ENCODE peak calls at places on chromosomes 5 and 9, in ten cellular contexts. C is colonic mucosa, D is sigmoid colon, T is heart right ventricle, I is HepG2, W is fibroblast of lung, N is aorta, V is Peyer's patch, Y is psoas muscle, H is thoracic aorta. L is an unnamed sample. For H3K9me3, the result is how much of the 10 kb centered on the place peaks cover.

GRCh38 chr5:133950821-133951612 is 17.4 kb downstream of the C5orf15 start:
- DNase-seq in T (no peak), Y (no peak), D (no peak), C (no peak), I (no peak), H (no peak), V (no peak), W (peak), N (no peak), L (no peak)

GRCh38 chr5:164893071-164893470 is 1387.7 kb downstream of the MAT2B start:
- DNase-seq in N (no peak), H (no peak), W (no peak), C (no peak), Y (no peak), D (no peak), T (no peak), V (no peak), I (no peak), L (no peak)

GRCh38 chr9:74753650-74754049 is 134.1 kb downstream of the TRPM6 start:
- DNase-seq in C (no peak), W (no peak), I (no peak), D (no peak), Y (no peak), N (no peak), V (no peak), H (no peak), T (no peak), L (no peak)

GRCh38 chr5:109164001-109164400 is 245.8 kb downstream of the PJA2 start:
- DNase-seq in H (no peak), D (no peak), T (no peak), Y (no peak), W (no peak), C (no peak), I (no peak), N (no peak), V (no peak), L (no peak)

GRCh38 chr9:4803670-4804530 is 11.2 kb downstream of the RCL1 start:
- DNase-seq in I (no peak), T (no peak), W (no peak), H (no peak), D (no peak), C (no peak), N (no peak), V (no peak), Y (no peak), L (no peak)

GRCh38 chr5:175718401-175719108 is 60.7 kb downstream of the HRH2 start:
- DNase-seq in I (no peak), D (peak), V (peak), C (peak), N (no peak), T (peak), H (no peak), W (no peak), Y (peak), L (no peak)

GRCh38 chr5:59790399-59791130 is 103.0 kb downstream of the PDE4D start:
- DNase-seq in H (no peak), C (no peak), W (no peak), D (peak), T (no peak), Y (no peak), N (no peak), I (no peak), V (no peak), L (no peak)

GRCh38 chr9:132243156-132244074 is 81.6 kb downstream of the NTNG2 start:
- DNase-seq in C (no peak), I (peak), N (no peak), Y (no peak), V (no peak), D (no peak), W (no peak), T (no peak), H (no peak), L (no peak)

GRCh38 chr9:136533775-136534157 is 12.1 kb downstream of the NOTCH1 start:
- DNase-seq in N (peak), T (no peak), Y (peak), I (no peak), C (peak), W (no peak), D (no peak), H (no peak), V (peak), L (no peak)

GRCh38 chr5:31916327-31916726 is 257.8 kb downstream of the GOLPH3 start:
- DNase-seq in C (no peak), V (no peak), I (no peak), Y (no peak), T (no peak), H (no peak), D (no peak), N (no peak), W (no peak), L (no peak)

GRCh38 chr5:83583859-83584258 is 112.3 kb downstream of the VCAN start:
- DNase-seq in V (no peak), W (peak), N (no peak), C (no peak), Y (no peak), H (no peak), D (no peak), T (no peak), I (no peak), L (no peak)

GRCh38 chr9:37011530-37011929 is 22.5 kb downstream of the PAX5 start:
- DNase-seq in W (no peak), N (no peak), V (no peak), C (no peak), D (no peak), T (no peak), H (no peak), Y (no peak), I (no peak), L (no peak)

GRCh38 chr5:169695025-169695625 is 58.0 kb downstream of the DOCK2 start:
- DNase-seq in N (no peak), T (no peak), D (no peak), Y (no peak), W (no peak), C (no peak), H (no peak), V (no peak), I (no peak), L (no peak)

GRCh38 chr9:22118810-22119479 is 109.8 kb upstream of the CDKN2B start:
- DNase-seq in C (no peak), T (no peak), I (no peak), W (no peak), D (no peak), Y (no peak), V (no peak), N (no peak), H (no peak), L (no peak)

GRCh38 chr5:142000709-142001484 is 11.9 kb downstream of the GNPDA1 start:
- DNase-seq in I (peak), Y (no peak), C (no peak), W (peak), N (no peak), T (no peak), D (no peak), H (no peak), V (no peak), L (no peak)

GRCh38 chr9:13513710-13514444 is 234.4 kb upstream of the MPDZ start:
- DNase-seq in C (no peak), V (no peak), W (peak), I (no peak), D (no peak), N (no peak), H (no peak), T (peak), Y (no peak), L (no peak)

GRCh38 chr9:126612329-126612812 is 1.4 kb upstream of the LMX1B start:
- DNase-seq in C (no peak), Y (no peak), N (no peak), H (no peak), I (no peak), D (peak), V (peak), T (no peak), W (no peak), L (no peak)

GRCh38 chr5:167720676-167721260 is 570.7 kb upstream of the WWC1 start:
- DNase-seq in V (no peak), T (no peak), Y (no peak), C (no peak), I (no peak), W (peak), N (no peak), D (no peak), H (no peak), L (no peak)

GRCh38 chr9:91761362-91761761 is 188.7 kb downstream of the ROR2 start:
- DNase-seq in T (no peak), W (no peak), D (no peak), Y (no peak), N (no peak), V (no peak), I (no peak), C (peak), H (no peak), L (no peak)

GRCh38 chr9:108622467-108622866 is 233.3 kb downstream of the ACTL7B start:
- DNase-seq in D (no peak), Y (no peak), W (peak), I (no peak), V (no peak), T (no peak), C (no peak), N (no peak), H (no peak), L (no peak)

GRCh38 chr5:81783401-81783800 is 32.5 kb upstream of the SSBP2 start:
- DNase-seq in I (no peak), W (no peak), V (no peak), Y (no peak), D (no peak), N (no peak), C (no peak), T (no peak), H (no peak), L (no peak)

GRCh38 chr5:11166906-11167305 is 405.9 kb upstream of the DAP start:
- DNase-seq in C (no peak), Y (no peak), D (no peak), W (no peak), H (no peak), V (no peak), N (no peak), T (no peak), I (no peak), L (no peak)

GRCh38 chr5:127988149-127988755 is 95.3 kb upstream of the SLC12A2 start:
- DNase-seq in Y (no peak), T (no peak), H (no peak), C (no peak), I (peak), V (no peak), N (no peak), W (peak), D (no peak), L (no peak)

GRCh38 chr9:99678550-99678949 is 143.1 kb upstream of the NR4A3 start:
- DNase-seq in V (no peak), W (no peak), D (no peak), H (no peak), T (no peak), N (no peak), I (no peak), Y (no peak), C (no peak), L (no peak)

DNA sequence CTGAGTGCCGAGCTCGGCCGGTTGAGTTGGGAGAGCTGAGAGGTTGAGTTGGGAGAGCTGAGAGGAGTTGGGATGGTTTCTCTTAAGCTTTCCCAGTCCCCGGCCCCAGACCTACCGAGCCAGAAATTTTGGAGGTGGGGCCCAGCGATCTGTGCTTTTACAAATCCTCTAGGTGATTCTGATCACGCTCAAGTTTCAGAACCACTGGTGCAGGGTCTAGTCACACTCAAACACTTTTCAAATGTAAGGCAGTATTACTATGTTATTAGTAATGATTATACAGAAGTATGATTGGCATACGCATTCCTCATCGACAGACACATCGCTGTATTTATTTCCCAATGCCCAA is 256 bp upstream of the CLINT1 start:
- DNase-seq in T (no peak), H (no peak), V (no peak), N (no peak), Y (no peak), D (no peak), I (no peak), C (no peak), W (no peak), L (no peak)
- H3K4me3 ChIP-seq in T (peak), H (peak), V (peak), N (peak), Y (peak), D (peak), I (peak), C (peak), W (peak), L (peak)

GRCh38 chr5:131846536-131846935 is 49.7 kb upstream of the FNIP1 start:
- DNase-seq in C (no peak), T (no peak), Y (no peak), N (no peak), W (no peak), I (no peak), H (no peak), D (no peak), V (no peak), L (no peak)
- H3K9me3 ChIP-seq in C (under half), T (under half), Y (under half), N (under half), W (under half), I (under half), H (under half), D (under half), V (under half), L (under half)

DNA sequence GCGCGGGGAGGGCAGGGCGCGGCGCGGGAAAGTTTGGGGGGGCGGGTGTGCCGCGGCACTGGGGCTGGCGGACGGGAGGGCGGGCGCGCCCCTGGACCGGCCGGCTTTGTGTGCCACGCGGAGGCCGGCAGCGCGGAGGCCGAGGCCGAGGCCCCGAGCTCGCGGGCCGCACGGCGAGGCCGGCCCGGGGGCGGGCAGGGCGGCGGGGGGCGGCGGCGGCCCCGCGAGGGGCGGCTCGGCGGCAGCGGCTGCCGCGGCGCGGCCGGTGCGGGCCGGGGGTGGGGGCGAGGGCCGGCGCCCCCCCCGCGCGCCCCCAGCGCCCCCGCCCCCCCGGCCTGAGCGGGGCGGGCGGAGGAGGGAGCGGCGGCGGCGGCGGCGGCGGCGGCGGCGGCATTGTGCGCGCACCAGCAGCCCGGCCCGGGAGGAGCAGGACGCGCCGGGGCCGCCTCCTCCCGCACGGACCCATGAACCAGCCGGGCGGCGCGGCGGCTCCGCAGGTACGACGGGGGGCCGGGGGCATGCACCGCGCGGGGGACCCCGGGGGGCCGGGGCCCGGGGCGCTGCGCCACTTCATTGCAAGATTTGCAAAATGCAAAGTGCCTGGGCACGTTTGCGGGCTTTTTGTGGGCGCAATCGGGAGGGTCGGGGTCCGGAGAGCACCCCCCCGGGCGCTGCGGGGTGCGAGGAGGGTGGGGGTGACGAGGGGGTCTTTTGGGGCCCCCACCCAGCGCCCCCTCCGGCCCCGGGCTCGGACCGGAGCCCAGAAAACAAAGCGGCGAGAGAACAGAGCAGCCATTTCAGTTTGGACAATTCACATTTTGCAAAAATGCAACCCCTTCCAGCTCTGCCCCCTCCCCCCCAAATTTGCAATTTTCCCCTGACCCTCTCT is at the start of gene ZNF618:
- DNase-seq in Y (peak), T (peak), I (no peak), C (no peak), D (no peak), W (peak), V (peak), H (no peak), N (peak), L (no peak)
- H3K4me3 ChIP-seq in Y (peak), T (peak), I (peak), C (peak), D (peak), W (peak), V (peak), H (peak), N (peak), L (peak)

GRCh38 chr5:1226231-1226630 is 1.1 kb downstream of the SLC6A18 start:
- DNase-seq in H (no peak), I (no peak), N (no peak), C (no peak), W (no peak), T (no peak), V (no peak), Y (no peak), D (no peak), L (no peak)

GRCh38 chr5:1226839-1227238 is 1.7 kb downstream of the SLC6A18 start:
- DNase-seq in D (no peak), C (no peak), I (no peak), Y (no peak), T (no peak), V (no peak), W (no peak), H (no peak), N (no peak), L (no peak)

GRCh38 chr5:1228121-1228520 is 2.9 kb downstream of the SLC6A18 start:
- DNase-seq in N (no peak), Y (no peak), I (no peak), W (no peak), C (no peak), H (no peak), T (no peak), V (no peak), D (no peak), L (no peak)

GRCh38 chr5:1229822-1230221 is 4.6 kb downstream of the SLC6A18 start:
- DNase-seq in T (no peak), H (no peak), N (no peak), D (no peak), I (no peak), V (no peak), W (no peak), Y (no peak), C (no peak), L (no peak)

DNA sequence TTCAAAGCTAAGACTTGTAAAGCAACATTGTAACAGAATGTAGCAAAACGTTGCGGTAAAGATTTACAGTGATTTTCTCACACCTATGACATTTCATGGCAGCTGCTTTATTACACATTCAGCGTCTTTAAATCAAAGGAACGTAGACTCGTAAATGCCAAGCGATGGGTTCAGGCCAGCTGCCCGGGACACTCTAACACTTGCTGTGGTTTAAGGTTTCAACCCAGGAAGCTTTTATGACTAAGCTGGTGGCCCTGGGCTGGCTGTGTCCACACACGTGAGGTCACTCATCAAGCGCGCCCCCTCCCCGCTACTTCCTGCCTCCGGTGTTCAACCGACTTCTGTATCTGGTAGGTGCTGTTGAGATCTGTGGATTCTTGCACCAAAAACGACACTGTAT is 2.5 kb downstream of the SLC6A18 start:
- DNase-seq in N (no peak), Y (no peak), T (no peak), W (peak), H (no peak), C (no peak), V (no peak), D (no peak), I (peak), L (no peak)
- H3K9me3 ChIP-seq in N (under half), Y (under half), T (under half), W (under half), H (under half), C (under half), V (under half), D (under half), I (under half), L (under half)

GRCh38 chr9:127761061-127761460 is 17.4 kb downstream of the SH2D3C start:
- DNase-seq in Y (no peak), N (no peak), V (no peak), D (no peak), W (no peak), C (no peak), T (no peak), H (no peak), I (no peak), L (no peak)

GRCh38 chr9:127761491-127761904 is 17.0 kb downstream of the SH2D3C start:
- DNase-seq in D (no peak), H (no peak), C (no peak), N (no peak), V (no peak), W (no peak), T (no peak), I (no peak), Y (no peak), L (no peak)

GRCh38 chr9:127765418-127765817 is 13.0 kb downstream of the SH2D3C start:
- DNase-seq in D (no peak), N (no peak), V (no peak), W (no peak), C (no peak), T (no peak), I (no peak), H (no peak), Y (no peak), L (no peak)

GRCh38 chr9:127763918-127764384 is 14.5 kb downstream of the SH2D3C start:
- DNase-seq in I (peak), D (no peak), H (no peak), C (no peak), V (peak), Y (peak), T (peak), N (no peak), W (no peak), L (no peak)

GRCh38 chr9:127762111-127762676 is 16.3 kb downstream of the SH2D3C start:
- DNase-seq in I (no peak), V (no peak), D (no peak), N (peak), C (no peak), Y (no peak), W (no peak), H (no peak), T (peak), L (no peak)
- H3K4me3 ChIP-seq in I (no peak), V (no peak), D (no peak), N (no peak), C (no peak), Y (peak), W (no peak), H (peak), T (no peak), L (no peak)

L was measured in esophagus squamous epithelium.